ENCODE peak calls at places on chromosome 3, in six cellular contexts. O, S, V, X, I and P are unnamed samples.

GRCh38 chr3:94303897-94304296 is 241.0 kb downstream of the NSUN3 start:
- DNase-seq in S (peak; percentile 24), X (peak; percentile 27), V (no peak), O (peak; percentile 32), I (no peak), P (peak; percentile 30)

GRCh38 chr3:117035785-117036184 is 326.2 kb downstream of the TUSC7 start:
- DNase-seq in O (peak; percentile 40), I (peak; percentile 31), S (no peak), X (peak; percentile 26), V (peak; percentile 28), P (no peak)

GRCh38 chr3:55595420-55595819 is 108.3 kb upstream of the WNT5A start:
- DNase-seq in I (no peak), X (no peak), S (no peak), O (no peak), V (no peak), P (no peak)

GRCh38 chr3:84891851-84892250 is 66.9 kb upstream of the CADM2 start:
- DNase-seq in O (no peak), X (no peak), I (no peak), V (no peak), S (no peak), P (no peak)

GRCh38 chr3:89947357-89947954 is 840.0 kb downstream of the EPHA3 start:
- DNase-seq in I (peak; percentile 27), V (peak; percentile 42), O (no peak), S (peak; percentile 4), X (no peak), P (no peak)

GRCh38 chr3:65831733-65832425 is 206.8 kb downstream of the MAGI1 start:
- DNase-seq in V (no peak), S (no peak), X (peak; percentile 85), O (no peak), I (no peak), P (no peak)

GRCh38 chr3:57224856-57225255 is 2.7 kb upstream of the APPL1 start:
- DNase-seq in O (no peak), X (peak; percentile 1), V (no peak), I (no peak), S (no peak), P (no peak)

GRCh38 chr3:112770026-112770626 is 76.5 kb downstream of the CD200R1L start:
- DNase-seq in V (no peak), I (no peak), X (peak; percentile 97), O (peak; percentile 74), S (no peak), P (no peak)

GRCh38 chr3:16305121-16305541 is 40.1 kb downstream of the OXNAD1 start:
- DNase-seq in I (no peak), X (no peak), V (no peak), S (no peak), O (no peak), P (no peak)

GRCh38 chr3:123692041-123692440 is 107.2 kb upstream of the HACD2 start:
- DNase-seq in O (no peak), I (no peak), S (no peak), V (no peak), X (peak; percentile 46), P (no peak)

GRCh38 chr3:132038198-132038825 is 3.5 kb upstream of the CPNE4 start:
- DNase-seq in I (no peak), X (peak; percentile 59), V (no peak), S (peak; percentile 27), O (peak; percentile 73), P (no peak)

GRCh38 chr3:129046037-129046731 is 14.4 kb upstream of the GP9 start:
- DNase-seq in S (no peak), V (peak; percentile 34), I (no peak), O (peak; percentile 91), X (no peak), P (no peak)
- H3K4me3 ChIP-seq in S (no peak overlapping the region), V (no peak overlapping the region), I (peak overlapping the region; percentile 35), O (peak overlapping the region; percentile 60), X (no peak overlapping the region), P (no peak overlapping the region)

GRCh38 chr3:114213669-114214541 is 23.5 kb downstream of the ZNF80 start:
- DNase-seq in S (peak; percentile 5), V (no peak), I (peak; percentile 19), X (peak; percentile 91), O (peak; percentile 56), P (no peak)
- TF ChIP-seq CTCF in S (peak; percentile 8), V (no peak), I (no peak), X (no peak), O (peak; percentile 22), P (no peak)

DNA sequence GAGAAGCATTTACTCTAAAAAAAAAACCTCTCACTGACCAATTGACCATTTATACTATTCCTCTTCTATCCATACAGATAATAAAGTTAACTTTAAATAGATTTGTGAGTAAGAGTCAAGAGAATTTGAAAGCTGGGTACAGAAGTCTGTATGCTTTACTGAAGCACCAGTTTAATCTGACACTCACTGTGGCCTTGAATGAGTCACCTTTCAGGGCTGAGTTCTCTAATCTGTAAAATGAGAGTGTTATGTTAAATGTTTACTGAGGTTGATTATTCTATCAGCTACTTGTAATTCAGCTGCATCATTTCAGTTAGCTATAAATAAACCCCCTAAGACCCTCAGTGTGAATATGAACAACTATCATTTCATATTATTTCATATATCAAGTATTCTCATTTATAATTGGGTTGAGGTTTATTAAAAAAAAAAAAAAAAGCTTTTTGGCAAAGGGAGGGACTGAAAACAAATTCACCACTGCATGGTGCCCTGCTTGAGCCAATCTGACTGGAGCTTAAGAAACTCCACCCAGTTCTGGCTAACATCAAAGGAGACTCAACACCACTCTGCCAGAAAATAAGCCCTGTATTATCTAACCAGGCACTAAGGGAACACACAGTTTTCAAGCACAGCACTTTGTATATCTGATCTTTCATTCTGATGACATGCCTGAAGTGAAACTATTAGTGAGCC is 2.8 kb downstream of the MAP4 start:
- DNase-seq in I (no peak), O (no peak), V (no peak), X (peak; percentile 76), S (peak; percentile 77), P (peak; percentile 65)
- H3K4me3 ChIP-seq in I (no peak overlapping the region), O (no peak overlapping the region), V (no peak overlapping the region), X (no peak overlapping the region), S (no peak overlapping the region), P (no peak overlapping the region)

DNA sequence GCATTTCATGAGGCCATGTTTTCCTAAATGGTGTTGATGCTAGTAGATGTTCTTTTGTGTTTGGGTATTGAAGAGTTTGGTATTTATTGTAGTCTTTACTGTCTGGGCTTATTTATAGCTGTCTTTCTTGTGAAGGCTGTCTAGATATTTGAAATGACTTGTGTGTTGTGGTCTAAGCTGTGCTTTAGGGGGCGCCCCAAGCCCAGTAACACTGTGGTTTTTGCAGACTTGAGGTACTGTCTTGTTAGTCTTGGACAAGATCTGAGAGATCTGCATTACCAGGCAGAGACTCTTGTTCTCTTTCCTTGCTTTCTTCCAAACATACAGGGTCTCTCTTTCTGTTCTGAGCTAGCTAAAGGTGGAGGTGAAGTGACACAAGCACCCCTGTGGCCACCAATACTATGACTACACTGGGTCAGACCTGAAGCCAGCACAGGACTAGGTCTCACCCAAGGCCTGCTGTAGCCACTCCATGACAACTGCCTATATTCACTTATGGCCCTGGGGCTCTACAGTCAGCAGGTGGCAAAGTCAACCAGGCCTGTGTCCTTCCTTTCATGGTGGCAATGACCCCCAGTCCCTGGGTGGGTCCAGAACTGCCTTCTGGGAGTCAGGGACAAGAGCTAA is 152.1 kb upstream of the TBC1D5 start:
- DNase-seq in V (peak; percentile 77), O (peak; percentile 76), X (peak; percentile 80), S (peak; percentile 64), I (peak; percentile 57), P (peak; percentile 21)
- TF ChIP-seq CTCF in V (no peak), O (peak; percentile 95), X (peak; percentile 58), S (peak; percentile 65), I (peak; percentile 43), P (peak; percentile 66)

GRCh38 chr3:73041537-73041936 is 19.9 kb upstream of the EBLN2 start:
- DNase-seq in O (no peak), X (peak; percentile 13), S (no peak), V (no peak), I (no peak), P (peak; percentile 27)

GRCh38 chr3:73036694-73037368 is 24.6 kb upstream of the EBLN2 start:
- DNase-seq in O (no peak), X (peak; percentile 54), S (no peak), I (no peak), V (no peak), P (no peak)

GRCh38 chr3:73031573-73032103 is 29.8 kb upstream of the EBLN2 start:
- DNase-seq in V (no peak), S (no peak), O (no peak), X (no peak), I (no peak), P (no peak)

GRCh38 chr3:73037369-73037699 is 24.1 kb upstream of the EBLN2 start:
- DNase-seq in V (no peak), I (no peak), O (peak; percentile 40), S (no peak), X (peak; percentile 60), P (no peak)
- H3K4me3 ChIP-seq in V (no peak overlapping the region), I (no peak overlapping the region), O (no peak overlapping the region), S (no peak overlapping the region), X (no peak overlapping the region), P (no peak overlapping the region)